ENCODE peak calls at places on chromosomes 16 and 17, in four cellular contexts. I, N, D and Z are unnamed samples.

GRCh38 chr17:43482103-43483012 is 1.4 kb upstream of the DHX8 start:
- DNase-seq in I (no peak), D (no peak), N (no peak), Z (no peak)

GRCh38 chr17:35069311-35069710 is 5.8 kb upstream of the RFFL start:
- DNase-seq in I (no peak), N (no peak), D (no peak), Z (no peak)

GRCh38 chr16:81469183-81469677 is 24.6 kb downstream of the CMIP start:
- DNase-seq in N (no peak), I (no peak), D (no peak), Z (no peak)

GRCh38 chr16:82755570-82756282 is 129.0 kb downstream of the CDH13 start:
- DNase-seq in D (peak; percentile 23), N (no peak), I (no peak), Z (no peak)

GRCh38 chr17:52233176-52233575 is 74.7 kb upstream of the CA10 start:
- DNase-seq in N (no peak), I (no peak), D (peak; percentile 15), Z (no peak)

GRCh38 chr17:29111816-29112499 is 68.2 kb downstream of the MYO18A start:
- DNase-seq in D (no peak), N (peak; percentile 70), I (peak; percentile 65), Z (peak; percentile 46)

GRCh38 chr17:63309021-63309420 is 137.1 kb downstream of the CYB561 start:
- DNase-seq in I (no peak), D (peak; percentile 26), N (no peak), Z (no peak)

GRCh38 chr16:20774703-20775362 is 11.0 kb downstream of the ACSM3 start:
- DNase-seq in N (peak; percentile 62), I (peak; percentile 31), D (peak; percentile 25), Z (peak; percentile 22)

GRCh38 chr17:19978206-19978802 is 676 bp upstream of the AKAP10 start:
- DNase-seq in I (no peak), D (peak; percentile 8), N (no peak), Z (no peak)

GRCh38 chr16:11401161-11402050 is 56.1 kb downstream of the RMI2 start:
- DNase-seq in D (no peak), N (peak; percentile 95), I (no peak), Z (peak; percentile 36)

GRCh38 chr16:86734559-86735480 is 156.5 kb downstream of the FOXL1 start:
- DNase-seq in N (no peak), I (no peak), D (no peak), Z (no peak)

GRCh38 chr17:35116845-35117244 is 2.8 kb downstream of the RAD51D start:
- DNase-seq in N (no peak), D (no peak), I (no peak), Z (no peak)

GRCh38 chr17:41544497-41544896 is 16.4 kb upstream of the KRT19 start:
- DNase-seq in D (no peak), N (no peak), I (no peak), Z (no peak)

GRCh38 chr17:74864866-74865395 is 5.2 kb upstream of the GRIN2C start:
- DNase-seq in I (peak; percentile 78), N (peak; percentile 68), D (no peak), Z (no peak)

GRCh38 chr17:34314279-34314678 is 5.0 kb upstream of the CCL8 start:
- DNase-seq in I (no peak), D (no peak), N (no peak), Z (no peak)

DNA sequence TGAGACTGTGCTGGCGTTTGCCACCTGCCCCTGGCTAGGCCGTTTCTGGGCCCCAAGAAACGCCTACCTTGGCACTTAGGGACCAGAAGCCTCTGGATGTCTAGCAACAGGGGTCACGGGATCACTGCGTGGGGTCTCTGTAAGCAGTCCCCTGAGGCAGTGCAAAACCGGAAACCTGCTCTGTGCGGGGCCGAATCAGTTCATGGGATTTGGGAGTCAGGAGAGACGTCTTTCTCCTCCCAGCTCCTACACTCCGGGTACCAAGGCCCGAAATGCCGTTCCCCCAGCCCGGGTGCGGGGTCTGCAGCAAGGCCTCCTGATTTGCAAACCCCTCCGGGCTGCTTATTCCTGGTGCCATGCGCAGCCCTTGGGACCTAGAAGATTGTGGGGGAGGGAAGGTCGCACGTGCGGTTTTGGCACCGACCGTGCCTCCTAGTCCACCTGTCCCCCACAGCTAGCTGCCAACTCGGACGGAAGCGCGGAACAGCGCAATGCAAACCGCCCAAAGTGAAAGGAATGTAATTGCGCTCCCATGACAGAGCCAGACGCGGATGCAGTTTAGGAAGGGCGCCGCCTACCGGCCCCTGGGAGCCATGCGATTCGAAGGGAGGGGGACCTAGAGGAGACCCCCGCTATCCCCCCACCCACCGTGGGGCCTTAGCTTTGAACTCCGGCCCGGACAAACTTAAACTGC is 6.5 kb downstream of the IRX5 start:
- DNase-seq in I (no peak), D (peak; percentile 59), N (no peak), Z (no peak)
- TF ChIP-seq CTCF in I (no peak), D (peak; percentile 50), N (no peak), Z (no peak)

DNA sequence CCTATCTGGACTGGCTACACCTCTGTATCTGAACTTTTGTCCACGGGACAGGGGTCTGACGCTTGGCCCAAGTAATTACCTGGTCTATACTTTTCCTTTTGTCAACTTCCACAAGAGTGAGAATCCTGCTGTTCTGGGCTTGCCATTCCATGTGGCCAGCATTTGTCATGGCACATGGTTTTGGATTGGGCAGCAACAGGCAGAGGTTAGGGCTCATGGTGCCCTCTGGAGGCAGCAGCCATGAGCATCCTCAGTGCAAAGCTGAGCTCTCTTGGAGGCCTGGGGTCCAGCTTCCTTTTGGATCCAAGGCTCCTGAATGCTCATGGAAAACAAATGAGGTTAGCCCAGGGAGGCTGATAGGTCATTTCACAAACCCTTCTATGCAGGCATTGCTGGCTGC is 7.5 kb upstream of the EDC4 start:
- DNase-seq in D (no peak), N (no peak), I (no peak), Z (no peak)
- TF ChIP-seq CTCF in D (peak; percentile 27), N (peak; percentile 35), I (no peak), Z (peak; percentile 55)

DNA sequence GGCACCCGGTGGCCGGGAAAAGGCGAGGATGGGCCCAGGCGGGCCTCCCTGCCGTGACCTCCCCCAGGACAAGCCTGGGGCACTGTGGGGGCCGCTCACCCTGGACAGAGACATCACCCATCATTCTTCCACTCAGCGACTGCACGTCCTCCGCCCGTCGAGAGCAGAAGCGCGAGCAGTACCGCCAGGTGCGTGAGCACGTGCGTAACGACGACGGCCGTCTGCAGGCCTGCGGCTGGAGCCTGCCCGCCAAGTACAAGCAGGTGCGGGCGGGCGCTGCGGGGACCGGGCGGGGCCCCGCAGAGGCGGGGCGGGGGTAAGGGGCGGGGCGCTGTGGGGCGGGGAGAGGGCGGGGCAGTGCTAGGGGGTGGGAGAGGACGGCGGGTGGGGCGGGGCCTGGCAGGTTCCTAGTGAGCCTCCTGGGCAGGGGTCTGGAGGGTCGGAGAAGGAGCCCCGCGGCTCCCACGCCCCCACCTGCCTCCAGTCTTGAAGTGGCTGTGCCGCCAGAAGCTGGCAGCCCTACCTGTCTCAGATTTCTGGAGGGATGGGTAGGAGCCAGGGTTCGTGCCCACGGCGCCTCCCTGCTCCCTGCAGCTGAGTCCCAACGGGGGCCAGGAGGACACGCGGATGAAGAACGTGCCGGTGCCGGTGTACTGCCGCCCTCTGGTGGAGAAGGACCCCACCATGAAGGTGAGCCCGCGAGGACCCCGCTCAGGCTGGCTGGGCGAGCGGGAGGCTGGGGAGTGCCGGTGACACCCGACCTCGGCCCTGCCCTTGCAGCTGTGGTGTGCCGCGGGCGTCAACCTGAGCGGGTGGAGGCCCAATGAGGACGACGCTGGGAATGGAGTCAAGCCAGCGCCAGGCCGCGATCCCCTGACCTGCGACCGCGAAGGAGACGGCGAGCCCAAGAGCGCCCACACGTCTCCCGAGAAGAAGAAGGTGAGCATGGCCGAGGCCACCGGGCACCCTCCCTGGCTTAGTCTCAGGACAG is 7.5 kb downstream of the NME3 start:
- DNase-seq in N (no peak), D (no peak), I (no peak), Z (no peak)
- TF ChIP-seq CTCF in N (no peak), D (peak; percentile 17), I (no peak), Z (peak; percentile 31)

DNA sequence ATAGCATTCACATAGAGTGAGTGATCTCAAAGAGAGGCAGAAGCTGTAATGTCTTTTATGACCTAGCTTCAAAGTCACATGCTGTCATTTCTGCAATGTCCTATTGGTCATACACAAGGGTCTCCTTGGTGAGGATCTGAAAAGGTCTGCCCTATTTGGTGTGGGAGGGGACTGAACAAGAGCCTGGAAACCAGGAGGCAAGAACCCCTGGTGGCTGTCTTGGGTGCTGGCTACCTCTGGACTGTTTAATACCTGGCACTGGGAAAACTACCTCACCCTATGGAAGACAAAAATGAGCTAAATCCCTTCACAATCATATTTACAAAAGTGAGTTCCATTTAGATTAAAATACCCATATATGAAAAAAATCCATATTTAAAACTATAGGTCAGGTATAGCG is 9.0 kb downstream of the KCTD13 start:
- DNase-seq in D (no peak), I (no peak), N (no peak), Z (no peak)
- TF ChIP-seq CTCF in D (no peak), I (no peak), N (no peak), Z (no peak)